ENCODE peak calls at places on chromosomes 12 and 14, in five cellular contexts. One of them, this sample, is unnamed.

GRCh38 chr12:16606117-16606200 is at the start of gene LMO3:
- DNase-seq in brain microvascular endothelial cell: no peak
- DNase-seq in spleen: no peak
- DNase-seq in right lobe of liver: no peak
- DNase-seq in ascending aorta: no peak
- DNase-seq in this sample: no peak

GRCh38 chr14:28571636-28572035 is 195.0 kb upstream of the FOXG1 start:
- DNase-seq in brain microvascular endothelial cell: no peak
- DNase-seq in spleen: no peak
- DNase-seq in right lobe of liver: no peak
- DNase-seq in ascending aorta: no peak
- DNase-seq in this sample: no peak

GRCh38 chr14:21978184-21978998 is 304.8 kb upstream of the OR4E1 start:
- DNase-seq in brain microvascular endothelial cell: peak
- DNase-seq in spleen: peak
- DNase-seq in right lobe of liver: peak
- DNase-seq in ascending aorta: no peak
- DNase-seq in this sample: no peak

GRCh38 chr12:15209782-15210181 is 11.4 kb downstream of the RERG start:
- DNase-seq in brain microvascular endothelial cell: peak
- DNase-seq in spleen: no peak
- DNase-seq in right lobe of liver: no peak
- DNase-seq in ascending aorta: no peak
- DNase-seq in this sample: peak

GRCh38 chr12:22121224-22121623 is 75.2 kb downstream of the CMAS start:
- DNase-seq in brain microvascular endothelial cell: no peak
- DNase-seq in spleen: no peak
- DNase-seq in right lobe of liver: peak
- DNase-seq in ascending aorta: no peak
- DNase-seq in this sample: no peak

GRCh38 chr12:71476513-71476912 is 36.9 kb downstream of the LGR5 start:
- DNase-seq in brain microvascular endothelial cell: peak
- DNase-seq in spleen: no peak
- DNase-seq in right lobe of liver: no peak
- DNase-seq in ascending aorta: peak
- DNase-seq in this sample: peak

GRCh38 chr12:82931349-82932116 is 244.8 kb downstream of the TMTC2 start:
- DNase-seq in brain microvascular endothelial cell: no peak
- DNase-seq in spleen: no peak
- DNase-seq in right lobe of liver: no peak
- DNase-seq in ascending aorta: no peak
- DNase-seq in this sample: no peak

GRCh38 chr14:74541225-74541624 is 47.7 kb downstream of the ISCA2 start:
- DNase-seq in brain microvascular endothelial cell: no peak
- DNase-seq in spleen: peak
- DNase-seq in right lobe of liver: no peak
- DNase-seq in ascending aorta: no peak
- DNase-seq in this sample: no peak

GRCh38 chr14:32428875-32429274 is 99.8 kb downstream of the AKAP6 start:
- DNase-seq in brain microvascular endothelial cell: no peak
- DNase-seq in spleen: no peak
- DNase-seq in right lobe of liver: no peak
- DNase-seq in ascending aorta: no peak
- DNase-seq in this sample: no peak

GRCh38 chr12:92740421-92740820 is 37.6 kb downstream of the PLEKHG7 start:
- DNase-seq in brain microvascular endothelial cell: no peak
- DNase-seq in spleen: no peak
- DNase-seq in right lobe of liver: no peak
- DNase-seq in ascending aorta: no peak
- DNase-seq in this sample: no peak

GRCh38 chr14:97426776-97427175 is 629.6 kb downstream of the VRK1 start:
- DNase-seq in brain microvascular endothelial cell: no peak
- DNase-seq in spleen: no peak
- DNase-seq in right lobe of liver: no peak
- DNase-seq in ascending aorta: no peak
- DNase-seq in this sample: no peak

GRCh38 chr14:100638211-100638855 is 51.1 kb upstream of the BEGAIN start:
- DNase-seq in brain microvascular endothelial cell: no peak
- DNase-seq in spleen: peak
- DNase-seq in right lobe of liver: no peak
- DNase-seq in ascending aorta: no peak
- DNase-seq in this sample: no peak

GRCh38 chr14:98227000-98227726 is 1044.8 kb downstream of the BCL11B start:
- DNase-seq in brain microvascular endothelial cell: no peak
- DNase-seq in spleen: no peak
- DNase-seq in right lobe of liver: no peak
- DNase-seq in ascending aorta: no peak
- DNase-seq in this sample: no peak

GRCh38 chr12:119176267-119177055 is 2.3 kb upstream of the HSPB8 start:
- DNase-seq in brain microvascular endothelial cell: peak
- DNase-seq in spleen: no peak
- DNase-seq in right lobe of liver: no peak
- DNase-seq in ascending aorta: peak
- DNase-seq in this sample: peak

GRCh38 chr14:87411370-87411769 is 581.6 kb downstream of the GALC start:
- DNase-seq in brain microvascular endothelial cell: no peak
- DNase-seq in spleen: peak
- DNase-seq in right lobe of liver: no peak
- DNase-seq in ascending aorta: no peak
- DNase-seq in this sample: no peak

GRCh38 chr12:101619026-101619827 is 24.5 kb downstream of the MYBPC1 start:
- DNase-seq in brain microvascular endothelial cell: no peak
- DNase-seq in spleen: no peak
- DNase-seq in right lobe of liver: no peak
- DNase-seq in ascending aorta: no peak
- DNase-seq in this sample: no peak

GRCh38 chr12:15689751-15690191 is 99.4 kb downstream of the EPS8 start:
- DNase-seq in brain microvascular endothelial cell: no peak
- DNase-seq in spleen: no peak
- DNase-seq in right lobe of liver: no peak
- DNase-seq in ascending aorta: no peak
- DNase-seq in this sample: no peak

GRCh38 chr12:76506149-76506548 is 53.4 kb downstream of the OSBPL8 start:
- DNase-seq in brain microvascular endothelial cell: no peak
- DNase-seq in spleen: no peak
- DNase-seq in right lobe of liver: no peak
- DNase-seq in ascending aorta: no peak
- DNase-seq in this sample: no peak

GRCh38 chr12:12533238-12533829 is 29.3 kb downstream of the DUSP16 start:
- DNase-seq in brain microvascular endothelial cell: no peak
- DNase-seq in spleen: no peak
- DNase-seq in right lobe of liver: no peak
- DNase-seq in ascending aorta: no peak
- DNase-seq in this sample: no peak

GRCh38 chr14:26765768-26766550 is 168.1 kb upstream of the NOVA1 start:
- DNase-seq in brain microvascular endothelial cell: peak
- DNase-seq in spleen: no peak
- DNase-seq in right lobe of liver: peak
- DNase-seq in ascending aorta: no peak
- DNase-seq in this sample: peak

GRCh38 chr14:102474934-102475333 is 34.6 kb downstream of the ANKRD9 start:
- DNase-seq in brain microvascular endothelial cell: no peak
- DNase-seq in spleen: peak
- DNase-seq in right lobe of liver: no peak
- DNase-seq in ascending aorta: no peak
- DNase-seq in this sample: peak

GRCh38 chr14:89165810-89166209 is 251.2 kb downstream of the FOXN3 start:
- DNase-seq in brain microvascular endothelial cell: no peak
- DNase-seq in spleen: no peak
- DNase-seq in right lobe of liver: no peak
- DNase-seq in ascending aorta: no peak
- DNase-seq in this sample: no peak

GRCh38 chr12:93804392-93805179 is 127.4 kb downstream of the CRADD start:
- DNase-seq in brain microvascular endothelial cell: no peak
- DNase-seq in spleen: no peak
- DNase-seq in right lobe of liver: no peak
- DNase-seq in ascending aorta: no peak
- DNase-seq in this sample: peak

GRCh38 chr12:24560867-24561266 is 388.0 kb downstream of the BCAT1 start:
- DNase-seq in brain microvascular endothelial cell: no peak
- DNase-seq in spleen: no peak
- DNase-seq in right lobe of liver: no peak
- DNase-seq in ascending aorta: no peak
- DNase-seq in this sample: no peak
- H3K4me3 ChIP-seq in brain microvascular endothelial cell: peak
- H3K4me3 ChIP-seq in spleen: peak
- H3K4me3 ChIP-seq in right lobe of liver: peak
- H3K4me3 ChIP-seq in ascending aorta: peak
- H3K4me3 ChIP-seq in this sample: peak

GRCh38 chr12:54032220-54032619 is 630 bp upstream of the HOXC5 start:
- DNase-seq in brain microvascular endothelial cell: no peak
- DNase-seq in spleen: no peak
- DNase-seq in right lobe of liver: no peak
- DNase-seq in ascending aorta: no peak
- DNase-seq in this sample: no peak
- H3K4me3 ChIP-seq in brain microvascular endothelial cell: no peak
- H3K4me3 ChIP-seq in spleen: no peak
- H3K4me3 ChIP-seq in right lobe of liver: no peak
- H3K4me3 ChIP-seq in ascending aorta: peak
- H3K4me3 ChIP-seq in this sample: no peak

GRCh38 chr12:50597200-50598195 is 92.7 kb downstream of the DIP2B start:
- DNase-seq in brain microvascular endothelial cell: peak
- DNase-seq in spleen: no peak
- DNase-seq in right lobe of liver: no peak
- DNase-seq in ascending aorta: no peak
- DNase-seq in this sample: peak
- H3K4me3 ChIP-seq in brain microvascular endothelial cell: peak
- H3K4me3 ChIP-seq in spleen: no peak
- H3K4me3 ChIP-seq in right lobe of liver: no peak
- H3K4me3 ChIP-seq in ascending aorta: no peak
- H3K4me3 ChIP-seq in this sample: peak

GRCh38 chr12:131140069-131140435 is 186.3 kb downstream of the ADGRD1 start:
- DNase-seq in brain microvascular endothelial cell: no peak
- DNase-seq in spleen: no peak
- DNase-seq in right lobe of liver: no peak
- DNase-seq in ascending aorta: no peak
- DNase-seq in this sample: no peak

GRCh38 chr12:131139363-131140068 is 185.8 kb downstream of the ADGRD1 start:
- DNase-seq in brain microvascular endothelial cell: no peak
- DNase-seq in spleen: peak
- DNase-seq in right lobe of liver: peak
- DNase-seq in ascending aorta: no peak
- DNase-seq in this sample: no peak

GRCh38 chr12:131138638-131139362 is 185.1 kb downstream of the ADGRD1 start:
- DNase-seq in brain microvascular endothelial cell: no peak
- DNase-seq in spleen: peak
- DNase-seq in right lobe of liver: peak
- DNase-seq in ascending aorta: no peak
- DNase-seq in this sample: no peak

GRCh38 chr12:131141483-131141882 is 187.8 kb downstream of the ADGRD1 start:
- DNase-seq in brain microvascular endothelial cell: no peak
- DNase-seq in spleen: no peak
- DNase-seq in right lobe of liver: peak
- DNase-seq in ascending aorta: no peak
- DNase-seq in this sample: no peak

DNA sequence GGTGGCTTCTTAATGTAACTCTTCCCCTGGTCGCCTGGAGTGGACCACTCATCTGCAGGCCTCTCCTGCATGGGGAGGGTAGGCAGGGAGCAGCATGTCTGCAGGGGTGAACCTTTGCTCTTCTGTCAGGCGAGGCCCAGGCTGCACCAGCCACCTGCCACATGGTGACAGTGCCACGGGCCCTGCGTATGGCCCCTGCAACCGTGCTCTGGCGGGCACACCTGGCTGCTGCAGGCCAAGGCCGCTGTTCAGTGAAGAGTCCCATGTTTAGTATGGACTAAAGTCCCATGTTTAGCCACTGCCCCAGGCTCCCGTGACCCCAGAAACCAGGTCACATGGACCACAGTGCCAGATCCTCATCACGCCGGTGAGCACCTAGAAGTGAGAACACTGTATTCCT is 187.0 kb downstream of the ADGRD1 start:
- DNase-seq in brain microvascular endothelial cell: no peak
- DNase-seq in spleen: no peak
- DNase-seq in right lobe of liver: peak
- DNase-seq in ascending aorta: no peak
- DNase-seq in this sample: no peak
- H3K4me3 ChIP-seq in brain microvascular endothelial cell: no peak
- H3K4me3 ChIP-seq in spleen: no peak
- H3K4me3 ChIP-seq in right lobe of liver: no peak
- H3K4me3 ChIP-seq in ascending aorta: no peak
- H3K4me3 ChIP-seq in this sample: no peak

DNA sequence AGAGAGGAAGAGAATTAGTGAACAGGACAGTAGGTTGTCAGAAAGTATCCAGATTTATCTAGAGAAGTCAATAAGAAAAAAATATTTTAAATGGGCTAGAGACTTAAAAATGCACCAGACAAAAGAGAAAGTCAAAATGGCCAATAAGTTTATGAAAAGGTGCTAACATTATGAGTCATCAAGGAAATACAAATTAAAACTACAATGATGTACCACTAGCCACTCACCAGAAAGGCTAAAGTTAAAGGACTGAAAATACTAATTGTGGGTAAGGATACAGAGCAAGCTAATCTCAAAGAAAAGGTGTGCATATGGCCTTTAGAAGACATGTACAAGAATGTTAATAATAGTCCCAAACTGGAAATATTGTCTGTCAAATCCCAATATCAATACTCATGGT is 37.7 kb downstream of the C12orf50 start:
- DNase-seq in brain microvascular endothelial cell: no peak
- DNase-seq in spleen: no peak
- DNase-seq in right lobe of liver: no peak
- DNase-seq in ascending aorta: no peak
- DNase-seq in this sample: no peak
- H3K4me3 ChIP-seq in brain microvascular endothelial cell: no peak
- H3K4me3 ChIP-seq in spleen: no peak
- H3K4me3 ChIP-seq in right lobe of liver: no peak
- H3K4me3 ChIP-seq in ascending aorta: no peak
- H3K4me3 ChIP-seq in this sample: no peak

DNA sequence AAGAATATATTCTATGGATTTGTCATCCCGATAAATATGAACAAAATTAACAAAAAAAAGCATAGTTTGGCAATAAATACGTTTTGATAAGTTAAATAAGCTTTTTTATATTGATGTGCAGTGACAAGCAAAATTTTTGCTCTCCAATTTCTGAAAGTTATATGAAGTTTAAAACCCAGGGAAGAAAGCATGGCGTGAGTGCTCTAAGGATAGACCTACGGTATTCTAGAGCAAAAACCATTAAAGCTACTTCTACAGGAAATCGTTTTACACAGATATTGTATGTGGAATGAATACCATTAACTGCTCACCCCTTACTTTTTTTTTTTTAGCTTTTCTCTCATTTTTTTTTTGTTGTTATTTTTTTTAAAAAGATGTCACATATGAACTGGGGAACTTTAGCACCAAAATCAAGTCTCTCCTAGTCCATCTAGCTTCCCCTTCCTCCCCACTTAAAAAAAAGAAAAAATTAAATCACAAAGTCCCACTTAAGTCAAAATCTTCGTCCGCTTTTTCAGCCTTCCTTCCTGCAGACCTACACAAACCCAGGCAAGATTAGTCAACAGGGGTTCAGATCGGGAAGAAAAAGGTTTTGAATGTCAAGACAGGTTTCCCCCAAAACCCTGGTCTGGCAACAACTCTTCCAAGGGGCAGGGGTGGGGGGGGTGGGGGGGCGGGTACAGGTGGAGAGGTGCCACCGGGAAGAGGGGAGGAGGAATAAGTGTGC is 4.4 kb downstream of the ZFP36L1 start:
- DNase-seq in brain microvascular endothelial cell: no peak
- DNase-seq in spleen: no peak
- DNase-seq in right lobe of liver: no peak
- DNase-seq in ascending aorta: no peak
- DNase-seq in this sample: no peak
- H3K4me3 ChIP-seq in brain microvascular endothelial cell: peak
- H3K4me3 ChIP-seq in spleen: peak
- H3K4me3 ChIP-seq in right lobe of liver: peak
- H3K4me3 ChIP-seq in ascending aorta: peak
- H3K4me3 ChIP-seq in this sample: peak

This sample was measured in foreskin fibroblast.